ENCODE peak calls at places on chromosomes 6 and 20, in five cellular contexts. F, O, S, R and D are unnamed samples.

GRCh38 chr20:60138263-60139127 is 180.3 kb downstream of the CDH26 start:
- DNase-seq in O (no peak), R (peak; percentile 29), F (no peak), S (no peak), D (no peak)

GRCh38 chr6:132820629-132821381 is 6.4 kb downstream of the RPS12 start:
- DNase-seq in O (no peak), R (no peak), S (peak; percentile 42), F (no peak), D (no peak)

GRCh38 chr6:1670711-1671462 is 61.2 kb downstream of the FOXC1 start:
- DNase-seq in R (peak; percentile 58), S (peak; percentile 58), O (no peak), F (no peak), D (no peak)

GRCh38 chr20:38393259-38393658 is 41.9 kb downstream of the SNHG17 start:
- DNase-seq in R (no peak), O (no peak), S (no peak), F (no peak), D (no peak)

GRCh38 chr6:32192608-32193039 is at the start of gene GPSM3:
- DNase-seq in R (no peak), O (no peak), S (peak; percentile 79), F (peak; percentile 79), D (peak; percentile 44)

GRCh38 chr6:168031411-168032382 is 34.2 kb downstream of the KIF25 start:
- DNase-seq in R (no peak), O (no peak), F (no peak), S (no peak), D (no peak)

GRCh38 chr20:63434599-63435378 is 37.7 kb downstream of the KCNQ2 start:
- DNase-seq in S (peak; percentile 86), O (peak; percentile 82), R (peak; percentile 30), F (no peak), D (peak; percentile 92)

GRCh38 chr20:62824476-62825287 is 7.8 kb downstream of the COL9A3 start:
- DNase-seq in F (peak; percentile 93), S (peak; percentile 59), R (no peak), O (peak; percentile 72), D (no peak)

GRCh38 chr6:169824848-169825557 is 73.6 kb downstream of the ERMARD start:
- DNase-seq in O (no peak), R (no peak), F (no peak), S (no peak), D (no peak)

GRCh38 chr6:127554435-127555006 is 22.5 kb upstream of the C6orf58 start:
- DNase-seq in F (no peak), S (peak; percentile 40), O (no peak), R (no peak), D (peak; percentile 20)

DNA sequence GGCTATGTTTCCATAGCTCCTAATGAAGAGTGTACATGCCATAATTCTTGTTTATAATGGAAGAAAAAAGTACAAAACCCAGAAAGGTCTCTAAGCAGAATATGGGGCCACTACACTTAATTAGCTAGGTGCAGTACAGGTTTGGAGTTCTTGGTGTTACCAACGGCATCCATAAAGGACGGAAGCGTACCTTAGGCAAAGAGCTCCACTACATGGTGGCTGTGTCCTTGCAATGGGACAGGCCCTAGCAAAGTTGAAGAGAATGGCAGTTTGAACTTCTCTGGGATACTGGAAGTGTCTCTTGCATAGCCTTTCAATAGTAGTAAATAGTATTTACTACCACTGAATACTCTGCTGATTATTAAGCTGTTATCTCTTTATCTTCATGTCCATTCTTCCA is 371.7 kb upstream of the MMS22L start:
- DNase-seq in S (no peak), F (no peak), R (no peak), O (no peak), D (no peak)
- TF ChIP-seq CTCF in S (no peak), F (no peak), R (no peak), O (no peak), D (no peak)

GRCh38 chr6:118735320-118735719 is 83.9 kb upstream of the CEP85L start:
- DNase-seq in R (no peak), F (no peak), O (no peak), S (no peak), D (peak; percentile 45)
- TF ChIP-seq CTCF in R (peak; percentile 54), F (no peak), O (peak; percentile 59), S (peak; percentile 47), D (peak; percentile 24)

GRCh38 chr6:75205776-75206334 is at the start of gene COL12A1:
- DNase-seq in O (peak; percentile 79), F (peak; percentile 99), R (no peak), S (no peak), D (peak; percentile 20)

GRCh38 chr6:75204959-75205775 is 686 bp downstream of the COL12A1 start:
- DNase-seq in S (no peak), F (peak; percentile 88), O (peak; percentile 39), R (no peak), D (peak; percentile 27)

GRCh38 chr6:75202676-75203131 is 3.1 kb downstream of the COL12A1 start:
- DNase-seq in F (no peak), O (no peak), R (no peak), S (no peak), D (no peak)

GRCh38 chr6:75203721-75204120 is 2.1 kb downstream of the COL12A1 start:
- DNase-seq in O (no peak), S (no peak), F (no peak), R (no peak), D (no peak)

GRCh38 chr6:75204222-75204958 is 1.5 kb downstream of the COL12A1 start:
- DNase-seq in O (peak; percentile 80), S (peak; percentile 58), F (peak; percentile 93), R (no peak), D (peak; percentile 65)
- TF ChIP-seq CTCF in O (peak; percentile 67), S (peak; percentile 59), F (peak; percentile 55), R (peak; percentile 70), D (peak; percentile 54)

GRCh38 chr20:44574372-44574771 is 8.0 kb upstream of the PKIG start:
- DNase-seq in R (no peak), S (no peak), O (no peak), F (no peak), D (no peak)

GRCh38 chr20:44572551-44573500 is 9.6 kb upstream of the PKIG start:
- DNase-seq in O (no peak), F (peak; percentile 86), S (no peak), R (no peak), D (no peak)

GRCh38 chr20:44573501-44573869 is 8.9 kb upstream of the PKIG start:
- DNase-seq in F (no peak), S (no peak), O (no peak), R (no peak), D (no peak)

GRCh38 chr20:44579313-44580090 is 2.9 kb upstream of the PKIG start:
- DNase-seq in R (no peak), F (no peak), S (no peak), O (no peak), D (no peak)

DNA sequence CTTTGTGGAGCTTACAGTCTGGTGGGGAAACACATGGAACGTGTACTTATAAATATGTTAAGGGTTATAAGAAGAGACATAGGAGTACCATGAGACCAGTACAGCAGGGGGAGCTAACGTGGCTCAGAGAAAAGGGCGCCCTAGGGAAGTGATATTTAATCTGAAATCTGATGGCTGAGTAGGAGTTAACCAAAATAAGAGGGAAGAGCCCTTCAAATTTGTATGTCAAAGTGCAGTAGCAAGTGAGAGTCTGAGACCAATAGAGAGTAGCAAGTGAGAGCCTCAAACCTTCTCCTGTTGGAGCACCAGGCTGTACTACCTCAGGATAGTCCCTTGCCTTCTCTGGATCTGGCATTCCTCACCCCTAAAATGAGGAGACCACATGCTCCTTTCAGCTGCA is 6.1 kb upstream of the PKIG start:
- DNase-seq in F (no peak), S (peak; percentile 66), R (no peak), O (no peak), D (peak; percentile 54)
- TF ChIP-seq CTCF in F (no peak), S (peak; percentile 50), R (peak; percentile 53), O (no peak), D (peak; percentile 39)

GRCh38 chr6:13711384-13711725 is 280 bp downstream of the RANBP9 start:
- DNase-seq in R (no peak), S (peak; percentile 89), F (no peak), O (peak; percentile 68), D (no peak)
- TF ChIP-seq CTCF in R (peak; percentile 23), S (peak; percentile 20), F (no peak), O (no peak), D (no peak)